ENCODE peak calls at places on chromosomes 1 and 21, in nine cellular contexts. I, C, B, O, H, A, Y, Z and G are unnamed samples.

GRCh38 chr1:37238376-37239224 is 204.3 kb upstream of the GRIK3 start:
- DNase-seq in B (no peak), H (no peak), O (no peak), C (no peak), Y (no peak), Z (no peak), I (no peak), A (no peak), G (no peak)

GRCh38 chr1:60765204-60765603 is 317.2 kb upstream of the NFIA start:
- DNase-seq in O (peak; percentile 39), C (no peak), B (no peak), Z (no peak), H (no peak), A (peak; percentile 15), Y (peak; percentile 64), I (no peak), G (no peak)

GRCh38 chr1:167330601-167331293 is 110.1 kb downstream of the POU2F1 start:
- DNase-seq in Y (no peak), B (no peak), C (no peak), O (no peak), I (no peak), A (no peak), H (no peak), Z (no peak), G (no peak)

GRCh38 chr1:1919304-1920056 is 401 bp upstream of the TMEM52 start:
- DNase-seq in Y (peak; percentile 96), C (peak; percentile 44), A (peak; percentile 98), I (peak; percentile 97), Z (peak; percentile 98), H (peak; percentile 99), B (peak; percentile 100), O (peak; percentile 97), G (peak; percentile 95)

GRCh38 chr1:15469836-15470495 is 5.9 kb upstream of the CELA2B start:
- DNase-seq in C (no peak), O (no peak), I (no peak), Z (no peak), B (no peak), A (no peak), Y (no peak), H (no peak), G (no peak)

GRCh38 chr1:43454270-43455011 is 710 bp upstream of the HYI start:
- DNase-seq in B (peak; percentile 85), C (peak; percentile 46), I (peak; percentile 43), Z (peak; percentile 67), O (no peak), Y (peak; percentile 87), H (peak; percentile 86), A (peak; percentile 88), G (peak; percentile 68)

GRCh38 chr21:34734696-34735095 is 65.9 kb downstream of the CLIC6 start:
- DNase-seq in B (no peak), Y (no peak), I (no peak), C (no peak), H (peak; percentile 63), Z (no peak), A (no peak), O (no peak), G (peak; percentile 30)

GRCh38 chr1:41495171-41495948 is 10.9 kb upstream of the EDN2 start:
- DNase-seq in H (no peak), C (no peak), B (peak; percentile 42), A (peak; percentile 46), I (no peak), Z (peak; percentile 28), O (peak; percentile 64), Y (peak; percentile 56), G (no peak)

GRCh38 chr1:108848802-108849201 is 8.1 kb downstream of the AKNAD1 start:
- DNase-seq in Y (no peak), O (no peak), H (no peak), A (no peak), B (no peak), I (no peak), Z (no peak), C (no peak), G (no peak)

GRCh38 chr1:111719561-111720239 is 19.5 kb downstream of the INKA2 start:
- DNase-seq in H (no peak), B (no peak), O (no peak), Z (peak; percentile 65), I (no peak), Y (no peak), A (no peak), C (no peak), G (no peak)

GRCh38 chr1:183716286-183716685 is 63.2 kb upstream of the APOBEC4 start:
- DNase-seq in O (no peak), H (no peak), C (no peak), Z (no peak), I (no peak), B (no peak), A (no peak), Y (no peak), G (no peak)

GRCh38 chr1:110155878-110156522 is 5.7 kb downstream of the SLC6A17 start:
- DNase-seq in O (no peak), H (peak; percentile 65), Y (peak; percentile 56), A (peak; percentile 78), I (peak; percentile 32), B (peak; percentile 60), Z (peak; percentile 61), C (no peak), G (peak; percentile 27)

GRCh38 chr21:25459993-25460392 is 147.3 kb downstream of the MRPL39 start:
- DNase-seq in Z (no peak), B (no peak), Y (no peak), C (no peak), O (no peak), I (no peak), A (no peak), H (no peak), G (no peak)

GRCh38 chr1:55443175-55443933 is 228.2 kb upstream of the USP24 start:
- DNase-seq in I (peak; percentile 82), H (peak; percentile 98), A (no peak), Y (peak; percentile 100), C (peak; percentile 99), Z (peak; percentile 72), B (peak; percentile 59), O (peak; percentile 92), G (peak; percentile 98)

GRCh38 chr1:209150114-209150513 is 433.4 kb upstream of the CAMK1G start:
- DNase-seq in H (no peak), C (peak; percentile 1), A (peak; percentile 61), Y (peak; percentile 61), O (peak; percentile 24), B (no peak), I (no peak), Z (no peak), G (no peak)

GRCh38 chr1:64229307-64229706 is 25.9 kb downstream of the UBE2U start:
- DNase-seq in O (no peak), A (no peak), Y (no peak), H (no peak), B (no peak), C (no peak), Z (no peak), I (no peak), G (no peak)

GRCh38 chr1:163398980-163399379 is 77.2 kb downstream of the NUF2 start:
- DNase-seq in C (no peak), A (no peak), Z (no peak), I (no peak), H (no peak), B (no peak), Y (no peak), O (no peak), G (no peak)

GRCh38 chr21:28781602-28782274 is 210.9 kb downstream of the LTN1 start:
- DNase-seq in B (no peak), Z (no peak), C (no peak), I (no peak), A (peak; percentile 42), Y (peak; percentile 66), O (peak; percentile 29), H (no peak), G (peak; percentile 41)

GRCh38 chr1:156794506-156795373 is 21.9 kb downstream of the SH2D2A start:
- DNase-seq in I (no peak), A (no peak), C (no peak), O (no peak), Y (no peak), Z (no peak), H (no peak), B (no peak), G (peak; percentile 39)

GRCh38 chr1:205229399-205229861 is 1.7 kb downstream of the TMCC2 start:
- DNase-seq in Z (no peak), A (peak; percentile 78), I (no peak), C (no peak), O (peak; percentile 76), Y (peak; percentile 78), H (no peak), B (no peak), G (peak; percentile 26)
- TF ChIP-seq CTCF in Z (peak; percentile 18), A (peak; percentile 49), I (no peak), C (peak; percentile 16), O (peak; percentile 32), Y (peak; percentile 20), H (no peak), B (peak; percentile 14), G (no peak)

GRCh38 chr1:18608534-18608933 is 22.1 kb upstream of the PAX7 start:
- DNase-seq in I (no peak), C (no peak), Z (no peak), A (no peak), Y (no peak), B (no peak), H (no peak), O (no peak), G (no peak)
- TF ChIP-seq CTCF in I (no peak), C (no peak), Z (no peak), A (peak; percentile 15), Y (no peak), B (no peak), H (no peak), O (no peak), G (peak; percentile 50)

GRCh38 chr1:218345673-218346390 is 696 bp downstream of the TGFB2 start:
- DNase-seq in Y (peak; percentile 71), H (peak; percentile 85), C (no peak), A (peak; percentile 66), I (peak; percentile 34), Z (peak; percentile 67), B (peak; percentile 73), O (peak; percentile 83), G (peak; percentile 66)

GRCh38 chr1:218347713-218348627 is 2.8 kb downstream of the TGFB2 start:
- DNase-seq in A (peak; percentile 28), H (no peak), C (no peak), Z (no peak), Y (peak; percentile 38), B (no peak), O (peak; percentile 84), I (no peak), G (no peak)

GRCh38 chr1:218348628-218349185 is 3.6 kb downstream of the TGFB2 start:
- DNase-seq in O (no peak), Z (no peak), B (no peak), H (no peak), A (no peak), C (no peak), I (no peak), Y (no peak), G (no peak)

GRCh38 chr1:218346391-218347204 is 1.5 kb downstream of the TGFB2 start:
- DNase-seq in A (peak; percentile 34), O (no peak), Z (no peak), C (no peak), B (no peak), H (peak; percentile 68), I (no peak), Y (peak; percentile 44), G (peak; percentile 5)

GRCh38 chr1:218347316-218347712 is 2.2 kb downstream of the TGFB2 start:
- DNase-seq in Y (no peak), I (no peak), Z (no peak), A (peak; percentile 23), B (no peak), H (no peak), O (peak; percentile 64), C (no peak), G (no peak)
- TF ChIP-seq CTCF in Y (no peak), I (no peak), Z (no peak), A (no peak), B (no peak), H (no peak), O (no peak), C (peak; percentile 12), G (no peak)

GRCh38 chr1:97186381-97186780 is 464.8 kb downstream of the PTBP2 start:
- DNase-seq in O (peak; percentile 22), H (no peak), Z (no peak), B (no peak), Y (peak; percentile 13), I (no peak), C (no peak), A (peak; percentile 2), G (no peak)
- TF ChIP-seq CTCF in O (no peak), H (no peak), Z (peak; percentile 15), B (no peak), Y (no peak), I (no peak), C (peak; percentile 18), A (no peak), G (peak; percentile 63)